ENCODE peak calls at places on chromosomes 1 and 21, in four cellular contexts. R, Y, W and U are unnamed samples. For H3K4me1, the result is how much of the 10 kb centered on the place peaks cover.

GRCh38 chr1:205447457-205448415 is 8.1 kb downstream of the BLACAT1 start:
- DNase-seq in R (no peak), W (no peak), Y (peak), U (no peak)

GRCh38 chr1:17759114-17759513 is 4.0 kb downstream of the ACTL8 start:
- DNase-seq in Y (peak), W (peak), R (no peak), U (peak)

GRCh38 chr1:205442051-205442721 is 13.7 kb downstream of the BLACAT1 start:
- DNase-seq in Y (no peak), W (no peak), R (no peak), U (no peak)

GRCh38 chr1:191174298-191174697 is 696.6 kb upstream of the BRINP3 start:
- DNase-seq in R (no peak), W (no peak), Y (no peak), U (no peak)

GRCh38 chr1:12400030-12400693 is 170.3 kb downstream of the VPS13D start:
- DNase-seq in W (no peak), R (no peak), Y (no peak), U (no peak)

GRCh38 chr1:22916469-22916817 is 56.2 kb downstream of the LACTBL1 start:
- DNase-seq in Y (no peak), R (no peak), W (no peak), U (no peak)

GRCh38 chr1:56845343-56845742 is 9.3 kb upstream of the C8A start:
- DNase-seq in W (no peak), R (no peak), Y (no peak), U (no peak)

GRCh38 chr1:225950905-225951351 is 9.9 kb upstream of the LEFTY2 start:
- DNase-seq in W (no peak), Y (peak), R (no peak), U (no peak)

GRCh38 chr1:219049411-219049943 is 124.2 kb upstream of the LYPLAL1 start:
- DNase-seq in Y (no peak), W (no peak), R (no peak), U (no peak)

GRCh38 chr1:27044613-27045091 is 32.0 kb upstream of the TENT5B start:
- DNase-seq in W (peak), R (peak), Y (peak), U (peak)

GRCh38 chr1:8599813-8600212 is 217.6 kb downstream of the RERE start:
- DNase-seq in W (no peak), Y (no peak), R (no peak), U (no peak)

GRCh38 chr1:235295902-235296350 is 32.1 kb downstream of the ARID4B start:
- DNase-seq in Y (no peak), W (peak), R (no peak), U (peak)

GRCh38 chr21:39456665-39457064 is 4.9 kb downstream of the SH3BGR start:
- DNase-seq in R (no peak), Y (no peak), W (peak), U (no peak)

GRCh38 chr1:152967201-152967600 is 3.2 kb upstream of the SPRR4 start:
- DNase-seq in R (no peak), Y (no peak), W (no peak), U (no peak)

GRCh38 chr1:11518791-11519628 is 40.1 kb downstream of the DISP3 start:
- DNase-seq in Y (no peak), W (no peak), R (no peak), U (no peak)

GRCh38 chr1:154350383-154350782 is 25.1 kb downstream of the ATP8B2 start:
- DNase-seq in R (no peak), W (no peak), Y (no peak), U (no peak)

GRCh38 chr1:50977575-50978143 is 7.6 kb downstream of the CDKN2C start:
- DNase-seq in R (peak), W (peak), Y (peak), U (no peak)

GRCh38 chr1:220692436-220693228 is 2.5 kb downstream of the C1orf115 start:
- DNase-seq in W (no peak), R (no peak), Y (no peak), U (no peak)

GRCh38 chr1:196030455-196030854 is 577.8 kb downstream of the KCNT2 start:
- DNase-seq in W (no peak), R (no peak), Y (no peak), U (no peak)

GRCh38 chr1:182875889-182876288 is 36.7 kb downstream of the DHX9 start:
- DNase-seq in W (no peak), Y (no peak), R (no peak), U (no peak)

GRCh38 chr1:208288495-208288894 is 44.3 kb upstream of the PLXNA2 start:
- DNase-seq in R (no peak), W (no peak), Y (no peak), U (no peak)

GRCh38 chr1:22031214-22031962 is 21.1 kb upstream of the CDC42 start:
- DNase-seq in Y (no peak), W (peak), R (peak), U (no peak)

GRCh38 chr1:117821782-117822447 is 107.5 kb downstream of the GDAP2 start:
- DNase-seq in W (peak), Y (no peak), R (no peak), U (peak)

GRCh38 chr1:57188169-57188568 is 222.4 kb upstream of the C8B start:
- DNase-seq in W (no peak), Y (no peak), R (no peak), U (no peak)

GRCh38 chr21:41747943-41748738 is 18.7 kb downstream of the RIPK4 start:
- DNase-seq in R (no peak), Y (no peak), W (no peak), U (no peak)

GRCh38 chr1:92970990-92971689 is 9.9 kb upstream of the DIPK1A start:
- DNase-seq in R (no peak), Y (no peak), W (no peak), U (no peak)

GRCh38 chr1:92975551-92976232 is 14.4 kb upstream of the DIPK1A start:
- DNase-seq in Y (no peak), R (no peak), W (no peak), U (no peak)

GRCh38 chr1:92973203-92973907 is 12.1 kb upstream of the DIPK1A start:
- DNase-seq in R (no peak), W (no peak), Y (no peak), U (no peak)

GRCh38 chr1:92969517-92969916 is 8.3 kb upstream of the DIPK1A start:
- DNase-seq in Y (no peak), W (no peak), R (no peak), U (no peak)

DNA sequence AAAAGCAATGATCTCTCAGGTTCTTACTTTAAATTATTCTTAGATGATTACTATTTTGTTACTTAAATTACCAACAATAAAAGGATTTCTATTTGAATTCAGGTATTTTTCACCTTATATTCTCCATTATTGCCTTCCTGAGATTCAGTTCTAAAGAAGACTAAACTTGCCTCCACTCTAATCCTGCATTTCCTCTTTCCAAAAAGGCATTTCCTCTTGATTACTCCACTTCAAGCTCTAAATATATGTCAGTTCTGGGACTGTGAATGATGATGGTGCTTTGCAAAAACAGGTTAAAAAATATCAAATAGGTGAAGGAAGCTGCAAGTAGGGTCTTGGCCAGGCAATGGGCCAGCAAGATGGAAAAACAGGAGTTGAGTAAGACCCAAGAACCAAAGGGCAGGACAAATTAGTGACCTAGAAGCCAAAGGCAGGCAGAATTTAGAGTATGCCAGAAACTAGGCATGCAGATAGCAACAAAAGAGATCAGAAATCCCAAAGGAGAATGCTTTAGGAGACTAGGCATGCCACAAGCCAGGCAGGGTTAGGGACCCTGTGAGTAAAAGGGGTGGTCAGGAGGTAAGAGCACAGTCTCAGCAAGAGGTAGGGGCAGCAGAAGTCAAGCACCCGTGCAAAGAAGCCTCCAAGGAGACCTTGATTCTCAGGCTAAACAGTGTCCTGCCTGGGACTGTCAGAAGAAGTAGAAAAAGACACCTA is 11.3 kb upstream of the DIPK1A start:
- DNase-seq in Y (no peak), R (no peak), W (no peak), U (no peak)
- H3K4me1 ChIP-seq in Y (under half), R (under half), W (under half), U (under half)

GRCh38 chr1:59434336-59434735 is 137.4 kb downstream of the FGGY start:
- DNase-seq in W (no peak), R (no peak), Y (no peak), U (no peak)
- TF ChIP-seq ELF1 in W (no peak), R (peak), Y (no peak), U (peak)

DNA sequence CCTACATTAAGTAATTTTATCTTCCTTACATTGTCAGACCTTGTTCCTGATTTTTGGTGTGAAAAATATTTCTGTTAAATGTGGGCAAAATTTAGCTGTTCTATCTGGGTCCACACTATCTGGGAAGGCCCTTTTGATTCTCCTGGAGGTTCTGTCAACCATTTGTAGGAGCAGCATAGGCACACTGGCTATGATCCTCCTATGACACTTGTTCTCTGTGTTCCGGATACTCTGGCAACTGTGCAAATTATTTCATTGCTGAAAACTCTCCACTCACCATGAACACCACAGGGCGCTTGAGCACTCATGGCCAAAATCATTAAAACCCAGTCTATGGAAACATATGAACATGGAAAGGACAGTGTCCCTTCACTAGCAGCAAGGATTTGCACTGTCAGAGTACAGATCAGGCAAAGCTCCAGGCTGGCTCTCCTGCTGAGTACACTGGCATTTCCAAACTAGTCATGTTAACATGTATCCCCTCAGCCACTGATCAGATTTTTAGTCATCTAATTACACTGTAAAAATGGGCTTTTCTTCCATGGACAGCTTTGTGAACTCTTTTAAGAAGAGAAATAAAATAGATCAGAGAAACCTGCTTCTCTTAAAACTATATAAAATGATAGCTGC is 43.9 kb upstream of the SGIP1 start:
- DNase-seq in W (no peak), R (no peak), Y (no peak), U (no peak)
- H3K4me1 ChIP-seq in W (under half), R (under half), Y (under half), U (under half)

DNA sequence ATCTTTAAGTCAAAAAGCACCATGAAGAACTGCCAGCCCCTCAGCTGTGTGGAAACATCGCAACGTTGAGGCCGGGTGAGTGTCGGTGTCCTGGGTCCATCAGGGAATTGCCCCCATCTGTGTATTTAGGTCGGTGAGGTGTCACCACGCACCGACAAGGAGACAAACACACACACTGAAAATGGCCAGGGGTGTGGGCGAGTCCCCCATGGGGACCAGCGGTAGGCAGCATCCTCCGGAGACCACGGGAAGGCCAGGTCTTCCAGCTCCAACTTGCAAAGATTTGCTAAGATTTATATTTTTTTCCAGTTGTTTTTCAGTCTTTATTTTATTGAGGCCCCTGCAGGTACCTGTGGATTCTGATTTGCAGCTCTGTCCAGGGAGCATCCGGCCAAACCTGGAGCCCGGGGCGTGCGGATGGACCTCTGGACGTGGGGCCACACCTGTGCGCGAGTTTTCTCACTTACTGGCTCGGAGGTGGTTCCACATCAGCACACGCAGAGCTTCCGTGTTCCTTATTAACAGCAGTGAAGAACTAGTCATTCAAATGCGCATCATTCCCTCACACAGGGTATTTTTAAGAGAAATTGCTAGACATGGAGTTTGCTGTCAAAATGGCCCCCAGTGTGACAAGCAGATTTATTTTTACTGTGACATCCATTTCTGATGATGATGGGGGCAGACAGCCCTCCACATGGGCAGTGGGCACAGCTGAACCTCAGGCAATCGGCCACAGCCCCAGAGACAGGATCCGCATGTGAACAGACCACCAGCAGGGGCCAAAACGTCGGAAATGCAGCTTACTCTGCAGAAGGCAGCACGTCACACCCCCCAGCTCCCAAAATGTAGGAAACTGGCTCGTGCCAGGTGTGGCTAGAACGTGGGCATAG is 17.2 kb upstream of the SLC19A1 start:
- DNase-seq in R (no peak), Y (no peak), W (no peak), U (no peak)
- TF ChIP-seq ELF1 in R (no peak), Y (no peak), W (no peak), U (no peak)

GRCh38 chr1:36199934-36200741 is 24.1 kb upstream of the THRAP3 start:
- DNase-seq in R (no peak), Y (no peak), W (no peak), U (no peak)

GRCh38 chr1:36203554-36204346 is 20.5 kb upstream of the THRAP3 start:
- DNase-seq in Y (peak), R (peak), W (no peak), U (no peak)

GRCh38 chr1:36206323-36206858 is 17.9 kb upstream of the THRAP3 start:
- DNase-seq in Y (no peak), W (no peak), R (no peak), U (no peak)

GRCh38 chr1:36204347-36204909 is 19.8 kb upstream of the THRAP3 start:
- DNase-seq in W (no peak), R (no peak), Y (no peak), U (no peak)

GRCh38 chr1:36203027-36203553 is 21.2 kb upstream of the THRAP3 start:
- DNase-seq in W (no peak), Y (no peak), R (no peak), U (no peak)
- H3K4me1 ChIP-seq in W (half or more), Y (under half), R (under half), U (under half)

GRCh38 chr1:216914974-216915373 is 191.7 kb upstream of the ESRRG start:
- DNase-seq in Y (no peak), W (no peak), R (no peak), U (no peak)

GRCh38 chr1:216908116-216908515 is 184.9 kb upstream of the ESRRG start:
- DNase-seq in R (no peak), W (no peak), Y (no peak), U (no peak)

GRCh38 chr1:216913966-216914365 is 190.7 kb upstream of the ESRRG start:
- DNase-seq in W (no peak), Y (no peak), R (no peak), U (no peak)

GRCh38 chr1:216905781-216906180 is 182.6 kb upstream of the ESRRG start:
- DNase-seq in Y (no peak), R (no peak), W (no peak), U (no peak)

GRCh38 chr1:216910081-216910840 is 187.0 kb upstream of the ESRRG start:
- DNase-seq in W (no peak), Y (no peak), R (no peak), U (no peak)
- TF ChIP-seq ELF1 in W (no peak), Y (no peak), R (no peak), U (no peak)

GRCh38 chr1:42317308-42317707 is 17.7 kb downstream of the FOXJ3 start:
- DNase-seq in Y (no peak), W (no peak), R (no peak), U (no peak)

GRCh38 chr1:42316292-42316691 is 18.7 kb downstream of the FOXJ3 start:
- DNase-seq in Y (no peak), W (no peak), R (no peak), U (no peak)

GRCh38 chr1:42312576-42313212 is 22.3 kb downstream of the FOXJ3 start:
- DNase-seq in Y (no peak), W (no peak), R (no peak), U (no peak)

GRCh38 chr1:42313970-42314369 is 21.1 kb downstream of the FOXJ3 start:
- DNase-seq in W (no peak), R (no peak), Y (no peak), U (no peak)

GRCh38 chr1:42315500-42315899 is 19.5 kb downstream of the FOXJ3 start:
- DNase-seq in Y (no peak), R (no peak), W (peak), U (no peak)
- H3K4me1 ChIP-seq in Y (under half), R (under half), W (half or more), U (under half)

GRCh38 chr1:187987236-187987776 is 1158.6 kb downstream of the PLA2G4A start:
- DNase-seq in Y (no peak), W (no peak), R (no peak), U (no peak)

GRCh38 chr1:187991944-187992343 is 1163.2 kb downstream of the PLA2G4A start:
- DNase-seq in Y (no peak), W (no peak), R (no peak), U (no peak)

GRCh38 chr1:187985145-187985896 is 1156.6 kb downstream of the PLA2G4A start:
- DNase-seq in W (no peak), Y (no peak), R (no peak), U (no peak)

DNA sequence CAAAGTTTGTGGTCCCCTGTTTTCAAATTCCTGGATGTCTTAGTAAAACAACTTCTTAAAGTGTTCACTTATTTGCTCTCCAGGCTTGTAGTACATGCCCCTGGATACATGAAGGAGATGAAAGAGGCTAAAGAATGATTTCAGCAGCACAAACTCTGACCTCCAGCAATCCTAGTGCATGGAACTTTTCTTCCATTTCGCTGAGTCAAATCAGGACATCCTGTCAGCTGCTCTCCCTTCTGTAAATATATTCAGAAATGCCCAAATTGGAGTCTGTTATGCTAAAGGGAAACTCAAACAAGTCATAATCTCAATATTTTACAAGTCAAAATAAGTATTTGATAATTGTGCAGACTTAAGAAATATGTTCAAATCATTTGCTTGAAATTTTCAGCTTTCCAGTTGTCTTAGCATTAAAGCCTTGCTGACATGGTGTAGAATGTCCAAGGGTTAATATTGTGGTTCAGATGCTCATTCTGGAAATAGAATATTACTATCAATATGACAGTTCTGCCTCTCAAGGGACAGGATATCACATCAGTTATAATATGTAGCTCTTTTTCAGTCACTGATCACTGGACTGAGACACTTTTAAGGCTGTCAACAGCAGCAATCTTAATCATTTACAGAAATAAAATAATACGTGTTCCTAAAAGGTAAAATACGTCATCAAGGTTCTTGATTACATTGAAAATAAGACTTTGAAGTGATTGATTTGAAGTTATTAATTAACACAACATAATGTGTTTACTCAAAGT is 1157.3 kb downstream of the PLA2G4A start:
- DNase-seq in R (no peak), W (no peak), Y (no peak), U (no peak)
- TF ChIP-seq ELF1 in R (no peak), W (no peak), Y (no peak), U (no peak)